ENCODE peak calls at places on chromosomes 12 and 14, in five cellular contexts. One of them, this sample, is unnamed.
A peak's percentile ranks its signal among the peaks of the same experiment; 100 is the strongest.

GRCh38 chr12:107356266-107356936 is 263.1 kb upstream of the CRY1 start:
- DNase-seq in naive thymus-derived CD4-positive, alpha-beta T cell: no peak
- DNase-seq in RWPE1: peak; percentile 42
- DNase-seq in fibroblast of lung: peak; percentile 70
- DNase-seq in caudate nucleus: no peak
- DNase-seq in this sample: peak; percentile 91

GRCh38 chr12:6206327-6206726 is 6.1 kb downstream of the CD9 start:
- DNase-seq in RWPE1: no peak
- DNase-seq in naive thymus-derived CD4-positive, alpha-beta T cell: no peak
- DNase-seq in fibroblast of lung: no peak
- DNase-seq in caudate nucleus: no peak
- DNase-seq in this sample: no peak

GRCh38 chr12:58301337-58302122 is 360.2 kb downstream of the ATP23 start:
- DNase-seq in fibroblast of lung: no peak
- DNase-seq in caudate nucleus: no peak
- DNase-seq in RWPE1: no peak
- DNase-seq in naive thymus-derived CD4-positive, alpha-beta T cell: no peak
- DNase-seq in this sample: no peak

GRCh38 chr14:100525615-100526014 is 61.6 kb downstream of the BEGAIN start:
- DNase-seq in RWPE1: no peak
- DNase-seq in naive thymus-derived CD4-positive, alpha-beta T cell: no peak
- DNase-seq in fibroblast of lung: no peak
- DNase-seq in caudate nucleus: no peak
- DNase-seq in this sample: no peak

GRCh38 chr12:124002021-124002640 is 29.1 kb downstream of the ZNF664 start:
- DNase-seq in naive thymus-derived CD4-positive, alpha-beta T cell: no peak
- DNase-seq in RWPE1: no peak
- DNase-seq in caudate nucleus: no peak
- DNase-seq in fibroblast of lung: no peak
- DNase-seq in this sample: no peak

GRCh38 chr14:92863281-92863680 is 59.7 kb upstream of the CHGA start:
- DNase-seq in RWPE1: no peak
- DNase-seq in fibroblast of lung: no peak
- DNase-seq in naive thymus-derived CD4-positive, alpha-beta T cell: no peak
- DNase-seq in caudate nucleus: no peak
- DNase-seq in this sample: no peak

GRCh38 chr12:14588571-14588970 is 20.9 kb upstream of the PLBD1 start:
- DNase-seq in fibroblast of lung: no peak
- DNase-seq in caudate nucleus: no peak
- DNase-seq in naive thymus-derived CD4-positive, alpha-beta T cell: no peak
- DNase-seq in RWPE1: no peak
- DNase-seq in this sample: no peak

GRCh38 chr14:38203929-38204716 is 3.6 kb upstream of the SSTR1 start:
- DNase-seq in caudate nucleus: no peak
- DNase-seq in naive thymus-derived CD4-positive, alpha-beta T cell: no peak
- DNase-seq in fibroblast of lung: no peak
- DNase-seq in RWPE1: no peak
- DNase-seq in this sample: no peak

GRCh38 chr12:65853489-65854157 is 29.3 kb downstream of the HMGA2 start:
- DNase-seq in RWPE1: no peak
- DNase-seq in naive thymus-derived CD4-positive, alpha-beta T cell: no peak
- DNase-seq in caudate nucleus: no peak
- DNase-seq in fibroblast of lung: peak; percentile 63
- DNase-seq in this sample: peak; percentile 39

GRCh38 chr12:98503343-98503592 is 12.1 kb upstream of the TMPO start:
- DNase-seq in naive thymus-derived CD4-positive, alpha-beta T cell: peak; percentile 87
- DNase-seq in RWPE1: peak; percentile 79
- DNase-seq in fibroblast of lung: peak; percentile 97
- DNase-seq in caudate nucleus: peak; percentile 58
- DNase-seq in this sample: peak; percentile 89

GRCh38 chr14:56300495-56300894 is 182.3 kb downstream of the PELI2 start:
- DNase-seq in RWPE1: no peak
- DNase-seq in fibroblast of lung: peak; percentile 30
- DNase-seq in caudate nucleus: no peak
- DNase-seq in naive thymus-derived CD4-positive, alpha-beta T cell: no peak
- DNase-seq in this sample: peak; percentile 73

GRCh38 chr12:102169922-102170698 is 27.5 kb downstream of the PMCH start:
- DNase-seq in naive thymus-derived CD4-positive, alpha-beta T cell: no peak
- DNase-seq in caudate nucleus: no peak
- DNase-seq in fibroblast of lung: peak; percentile 53
- DNase-seq in RWPE1: peak; percentile 1
- DNase-seq in this sample: peak; percentile 20

GRCh38 chr12:69059465-69060457 is 126.8 kb upstream of the CPM start:
- DNase-seq in fibroblast of lung: peak; percentile 75
- DNase-seq in naive thymus-derived CD4-positive, alpha-beta T cell: no peak
- DNase-seq in caudate nucleus: no peak
- DNase-seq in RWPE1: peak; percentile 68
- DNase-seq in this sample: peak; percentile 85

GRCh38 chr12:115223322-115223721 is 539.3 kb upstream of the TBX3 start:
- DNase-seq in caudate nucleus: no peak
- DNase-seq in fibroblast of lung: peak; percentile 85
- DNase-seq in naive thymus-derived CD4-positive, alpha-beta T cell: no peak
- DNase-seq in RWPE1: peak; percentile 13
- DNase-seq in this sample: peak; percentile 41

GRCh38 chr14:104996032-104996431 is 10.4 kb downstream of the CLBA1 start:
- DNase-seq in naive thymus-derived CD4-positive, alpha-beta T cell: no peak
- DNase-seq in fibroblast of lung: no peak
- DNase-seq in RWPE1: no peak
- DNase-seq in caudate nucleus: no peak
- DNase-seq in this sample: no peak

GRCh38 chr14:36068777-36069534 is 107.6 kb downstream of the PTCSC3 start:
- DNase-seq in naive thymus-derived CD4-positive, alpha-beta T cell: no peak
- DNase-seq in RWPE1: peak; percentile 77
- DNase-seq in caudate nucleus: no peak
- DNase-seq in fibroblast of lung: peak; percentile 26
- DNase-seq in this sample: peak; percentile 8

GRCh38 chr12:11714626-11715025 is 65.2 kb downstream of the ETV6 start:
- DNase-seq in RWPE1: no peak
- DNase-seq in naive thymus-derived CD4-positive, alpha-beta T cell: no peak
- DNase-seq in caudate nucleus: no peak
- DNase-seq in fibroblast of lung: no peak
- DNase-seq in this sample: no peak

GRCh38 chr12:127052491-127053232 is 1214.3 kb upstream of the TMEM132C start:
- DNase-seq in naive thymus-derived CD4-positive, alpha-beta T cell: no peak
- DNase-seq in fibroblast of lung: no peak
- DNase-seq in RWPE1: peak; percentile 86
- DNase-seq in caudate nucleus: no peak
- DNase-seq in this sample: peak; percentile 68

GRCh38 chr12:51421266-51421884 is 3.3 kb upstream of the SLC4A8 start:
- DNase-seq in fibroblast of lung: peak; percentile 75
- DNase-seq in RWPE1: peak; percentile 59
- DNase-seq in naive thymus-derived CD4-positive, alpha-beta T cell: peak; percentile 60
- DNase-seq in caudate nucleus: peak; percentile 9
- DNase-seq in this sample: peak; percentile 45

GRCh38 chr12:11862794-11863193 is 207.9 kb upstream of the BCL2L14 start:
- DNase-seq in naive thymus-derived CD4-positive, alpha-beta T cell: no peak
- DNase-seq in RWPE1: no peak
- DNase-seq in caudate nucleus: no peak
- DNase-seq in fibroblast of lung: peak; percentile 42
- DNase-seq in this sample: peak; percentile 78

GRCh38 chr12:26273811-26274210 is 78.4 kb downstream of the SSPN start:
- DNase-seq in fibroblast of lung: no peak
- DNase-seq in naive thymus-derived CD4-positive, alpha-beta T cell: no peak
- DNase-seq in RWPE1: no peak
- DNase-seq in caudate nucleus: no peak
- DNase-seq in this sample: no peak

GRCh38 chr12:131051155-131051473 is 97.4 kb downstream of the ADGRD1 start:
- DNase-seq in RWPE1: no peak
- DNase-seq in caudate nucleus: no peak
- DNase-seq in fibroblast of lung: no peak
- DNase-seq in naive thymus-derived CD4-positive, alpha-beta T cell: no peak
- DNase-seq in this sample: no peak

GRCh38 chr12:92551853-92552397 is 150.9 kb upstream of the PLEKHG7 start:
- DNase-seq in naive thymus-derived CD4-positive, alpha-beta T cell: no peak
- DNase-seq in caudate nucleus: no peak
- DNase-seq in RWPE1: peak; percentile 72
- DNase-seq in fibroblast of lung: no peak
- DNase-seq in this sample: peak; percentile 46

GRCh38 chr14:61101803-61102548 is 120.9 kb downstream of the SLC38A6 start:
- DNase-seq in fibroblast of lung: peak; percentile 66
- DNase-seq in RWPE1: peak; percentile 23
- DNase-seq in caudate nucleus: no peak
- DNase-seq in naive thymus-derived CD4-positive, alpha-beta T cell: no peak
- DNase-seq in this sample: no peak

GRCh38 chr14:88551936-88552565 is 2.8 kb downstream of the PTPN21 start:
- DNase-seq in naive thymus-derived CD4-positive, alpha-beta T cell: no peak
- DNase-seq in fibroblast of lung: peak; percentile 20
- DNase-seq in caudate nucleus: no peak
- DNase-seq in RWPE1: peak; percentile 21
- DNase-seq in this sample: no peak

GRCh38 chr14:75911883-75912282 is 69.9 kb downstream of the TGFB3 start:
- DNase-seq in caudate nucleus: no peak
- DNase-seq in fibroblast of lung: no peak
- DNase-seq in naive thymus-derived CD4-positive, alpha-beta T cell: no peak
- DNase-seq in RWPE1: no peak
- DNase-seq in this sample: no peak

GRCh38 chr14:55477680-55478079 is 37.3 kb upstream of the TBPL2 start:
- DNase-seq in fibroblast of lung: no peak
- DNase-seq in RWPE1: no peak
- DNase-seq in naive thymus-derived CD4-positive, alpha-beta T cell: no peak
- DNase-seq in caudate nucleus: no peak
- DNase-seq in this sample: no peak

GRCh38 chr14:103711516-103712431 is 3.5 kb downstream of the XRCC3 start:
- DNase-seq in caudate nucleus: no peak
- DNase-seq in fibroblast of lung: no peak
- DNase-seq in naive thymus-derived CD4-positive, alpha-beta T cell: no peak
- DNase-seq in RWPE1: peak; percentile 67
- DNase-seq in this sample: no peak

GRCh38 chr12:113861708-113862312 is 104.3 kb downstream of the RBM19 start:
- DNase-seq in naive thymus-derived CD4-positive, alpha-beta T cell: no peak
- DNase-seq in caudate nucleus: no peak
- DNase-seq in fibroblast of lung: no peak
- DNase-seq in RWPE1: no peak
- DNase-seq in this sample: no peak

GRCh38 chr12:94435511-94435927 is 24.1 kb downstream of the CEP83 start:
- DNase-seq in naive thymus-derived CD4-positive, alpha-beta T cell: no peak
- DNase-seq in fibroblast of lung: no peak
- DNase-seq in RWPE1: no peak
- DNase-seq in caudate nucleus: no peak
- DNase-seq in this sample: no peak

DNA sequence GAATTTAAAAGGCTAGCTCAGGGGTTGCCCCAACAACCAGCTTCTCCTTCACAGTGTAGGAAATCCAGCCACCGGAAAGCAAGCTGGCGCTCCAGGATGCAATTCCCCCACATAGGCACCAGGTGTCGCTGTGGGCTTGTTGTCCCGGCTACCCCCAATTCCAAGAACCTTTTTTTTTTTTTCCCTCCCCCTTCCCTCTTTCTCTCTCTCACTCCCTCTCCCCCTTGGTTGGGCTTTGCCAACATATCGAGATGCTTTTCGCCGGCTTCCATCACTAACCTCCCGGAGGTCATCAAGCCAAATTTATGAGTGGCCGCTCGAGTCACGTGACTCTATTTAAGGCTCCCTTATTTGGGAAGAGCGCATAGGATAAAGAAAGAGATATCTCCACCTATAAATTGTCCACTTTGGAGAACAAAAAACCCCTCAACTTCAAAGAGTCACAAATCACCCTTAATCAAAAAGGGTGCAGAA is at the start of gene HOXC5:
- DNase-seq in caudate nucleus: no peak
- DNase-seq in RWPE1: peak; percentile 82
- DNase-seq in naive thymus-derived CD4-positive, alpha-beta T cell: peak; percentile 67
- DNase-seq in fibroblast of lung: peak; percentile 74
- DNase-seq in this sample: peak; percentile 16
- H3K27ac ChIP-seq in caudate nucleus: no peak within 1 kb of the TSS
- H3K27ac ChIP-seq in RWPE1: no peak within 1 kb of the TSS
- H3K27ac ChIP-seq in naive thymus-derived CD4-positive, alpha-beta T cell: no peak within 1 kb of the TSS
- H3K27ac ChIP-seq in fibroblast of lung: no peak within 1 kb of the TSS
- H3K27ac ChIP-seq in this sample: no peak within 1 kb of the TSS

GRCh38 chr14:73747386-73748211 is 33.4 kb upstream of the PNMA1 start:
- DNase-seq in caudate nucleus: no peak
- DNase-seq in naive thymus-derived CD4-positive, alpha-beta T cell: no peak
- DNase-seq in RWPE1: no peak
- DNase-seq in fibroblast of lung: no peak
- DNase-seq in this sample: no peak
- H3K27ac ChIP-seq in caudate nucleus: no peak overlapping the region
- H3K27ac ChIP-seq in naive thymus-derived CD4-positive, alpha-beta T cell: peak overlapping the region; percentile 72
- H3K27ac ChIP-seq in RWPE1: peak overlapping the region; percentile 99
- H3K27ac ChIP-seq in fibroblast of lung: no peak overlapping the region
- H3K27ac ChIP-seq in this sample: no peak overlapping the region

DNA sequence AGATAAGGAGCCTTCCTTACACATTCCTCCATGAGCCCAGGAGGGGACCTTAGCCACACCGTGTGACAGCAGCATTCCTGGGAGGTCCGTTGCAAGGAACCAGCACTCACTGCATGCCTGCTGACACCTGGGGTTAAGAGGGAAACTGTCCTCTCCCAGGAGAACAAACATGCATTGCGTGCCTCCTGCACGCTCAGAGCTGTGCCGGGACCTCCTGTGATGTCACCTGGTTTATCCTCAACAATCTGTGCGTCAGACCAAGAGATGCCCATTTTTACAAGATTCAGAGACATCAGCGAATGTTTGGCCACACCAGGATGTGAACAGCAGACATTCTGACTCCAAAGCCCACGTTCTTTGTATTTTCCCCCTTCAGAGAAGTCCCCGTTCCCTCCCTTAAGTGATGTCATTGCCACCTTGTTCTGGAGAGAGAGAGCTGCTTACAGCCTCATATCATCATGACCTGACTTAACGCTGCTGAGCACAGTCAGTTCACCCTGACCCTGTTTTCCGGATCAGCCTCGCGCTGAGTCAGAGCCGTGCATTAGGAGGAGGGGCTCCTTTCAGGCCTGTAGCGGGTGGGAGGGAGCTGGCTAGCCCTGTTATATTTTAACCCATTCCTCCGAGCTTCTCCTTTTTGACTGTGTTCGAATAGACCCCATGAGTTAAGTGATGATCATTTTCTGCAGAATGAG is 36.2 kb downstream of the TMEM120B start:
- DNase-seq in fibroblast of lung: peak; percentile 93
- DNase-seq in caudate nucleus: no peak
- DNase-seq in naive thymus-derived CD4-positive, alpha-beta T cell: no peak
- DNase-seq in RWPE1: no peak
- DNase-seq in this sample: peak; percentile 93
- H3K27ac ChIP-seq in fibroblast of lung: peak overlapping the region; percentile 88
- H3K27ac ChIP-seq in caudate nucleus: peak overlapping the region; percentile 14
- H3K27ac ChIP-seq in naive thymus-derived CD4-positive, alpha-beta T cell: peak overlapping the region; percentile 14
- H3K27ac ChIP-seq in RWPE1: peak overlapping the region; percentile 62
- H3K27ac ChIP-seq in this sample: peak overlapping the region; percentile 67

GRCh38 chr12:116378002-116378401 is 100.5 kb upstream of the MED13L start:
- DNase-seq in fibroblast of lung: no peak
- DNase-seq in RWPE1: no peak
- DNase-seq in naive thymus-derived CD4-positive, alpha-beta T cell: no peak
- DNase-seq in caudate nucleus: no peak
- DNase-seq in this sample: no peak

GRCh38 chr12:116381744-116382455 is 104.4 kb upstream of the MED13L start:
- DNase-seq in naive thymus-derived CD4-positive, alpha-beta T cell: no peak
- DNase-seq in fibroblast of lung: peak; percentile 93
- DNase-seq in caudate nucleus: no peak
- DNase-seq in RWPE1: peak; percentile 81
- DNase-seq in this sample: peak; percentile 95

GRCh38 chr12:116381240-116381743 is 103.8 kb upstream of the MED13L start:
- DNase-seq in fibroblast of lung: no peak
- DNase-seq in naive thymus-derived CD4-positive, alpha-beta T cell: no peak
- DNase-seq in RWPE1: no peak
- DNase-seq in caudate nucleus: no peak
- DNase-seq in this sample: no peak

GRCh38 chr12:116382456-116382902 is 105.0 kb upstream of the MED13L start:
- DNase-seq in RWPE1: no peak
- DNase-seq in fibroblast of lung: peak; percentile 48
- DNase-seq in caudate nucleus: no peak
- DNase-seq in naive thymus-derived CD4-positive, alpha-beta T cell: no peak
- DNase-seq in this sample: peak; percentile 49

GRCh38 chr12:116380066-116380465 is 102.6 kb upstream of the MED13L start:
- DNase-seq in naive thymus-derived CD4-positive, alpha-beta T cell: no peak
- DNase-seq in caudate nucleus: no peak
- DNase-seq in fibroblast of lung: no peak
- DNase-seq in RWPE1: no peak
- DNase-seq in this sample: no peak
- H3K27ac ChIP-seq in naive thymus-derived CD4-positive, alpha-beta T cell: no peak overlapping the region
- H3K27ac ChIP-seq in caudate nucleus: no peak overlapping the region
- H3K27ac ChIP-seq in fibroblast of lung: no peak overlapping the region
- H3K27ac ChIP-seq in RWPE1: no peak overlapping the region
- H3K27ac ChIP-seq in this sample: no peak overlapping the region

This sample was measured in brain microvascular endothelial cell.